ENCODE peak calls at places on chromosomes 13 and 19, in five cellular contexts. One of them, this sample, is unnamed.

GRCh38 chr19:14349426-14349825 is 31.8 kb upstream of the ADGRE5 start:
- DNase-seq in stimulated activated CD4-positive, alpha-beta T cell treated with anti-CD3 and anti-CD28 coated beads, TNF-alpha, amount 100 ng/mL, for 48 hours: no peak
- DNase-seq in stimulated activated naive CD8-positive, alpha-beta T cell treated with anti-CD3 and anti-CD28 coated beads, Interleukin-15, Interleukin-2, amounts not matched to agents 100 U/mL and 50 U/mL, for 24 hours: no peak
- DNase-seq in NCI-H2171 treated with DMSO at 0.1 percent for 48 hours: no peak
- DNase-seq in tibial nerve: no peak
- DNase-seq in this sample: no peak

GRCh38 chr19:9875796-9876195 is 40.7 kb downstream of the PIN1 start:
- DNase-seq in stimulated activated naive CD8-positive, alpha-beta T cell treated with anti-CD3 and anti-CD28 coated beads, Interleukin-15, Interleukin-2, amounts not matched to agents 100 U/mL and 50 U/mL, for 24 hours: no peak
- DNase-seq in NCI-H2171 treated with DMSO at 0.1 percent for 48 hours: no peak
- DNase-seq in stimulated activated CD4-positive, alpha-beta T cell treated with anti-CD3 and anti-CD28 coated beads, TNF-alpha, amount 100 ng/mL, for 48 hours: no peak
- DNase-seq in tibial nerve: no peak
- DNase-seq in this sample: no peak

GRCh38 chr19:35065574-35065973 is 24.1 kb downstream of the HPN start:
- DNase-seq in NCI-H2171 treated with DMSO at 0.1 percent for 48 hours: no peak
- DNase-seq in stimulated activated CD4-positive, alpha-beta T cell treated with anti-CD3 and anti-CD28 coated beads, TNF-alpha, amount 100 ng/mL, for 48 hours: no peak
- DNase-seq in stimulated activated naive CD8-positive, alpha-beta T cell treated with anti-CD3 and anti-CD28 coated beads, Interleukin-15, Interleukin-2, amounts not matched to agents 100 U/mL and 50 U/mL, for 24 hours: no peak
- DNase-seq in tibial nerve: no peak
- DNase-seq in this sample: no peak

GRCh38 chr13:50715402-50716146 is 127.9 kb downstream of the DLEU7 start:
- DNase-seq in NCI-H2171 treated with DMSO at 0.1 percent for 48 hours: no peak
- DNase-seq in stimulated activated CD4-positive, alpha-beta T cell treated with anti-CD3 and anti-CD28 coated beads, TNF-alpha, amount 100 ng/mL, for 48 hours: no peak
- DNase-seq in stimulated activated naive CD8-positive, alpha-beta T cell treated with anti-CD3 and anti-CD28 coated beads, Interleukin-15, Interleukin-2, amounts not matched to agents 100 U/mL and 50 U/mL, for 24 hours: no peak
- DNase-seq in tibial nerve: peak
- DNase-seq in this sample: no peak

GRCh38 chr19:38852231-38853044 is 2.7 kb upstream of the HNRNPL start:
- DNase-seq in stimulated activated CD4-positive, alpha-beta T cell treated with anti-CD3 and anti-CD28 coated beads, TNF-alpha, amount 100 ng/mL, for 48 hours: peak
- DNase-seq in NCI-H2171 treated with DMSO at 0.1 percent for 48 hours: no peak
- DNase-seq in stimulated activated naive CD8-positive, alpha-beta T cell treated with anti-CD3 and anti-CD28 coated beads, Interleukin-15, Interleukin-2, amounts not matched to agents 100 U/mL and 50 U/mL, for 24 hours: peak
- DNase-seq in tibial nerve: peak
- DNase-seq in this sample: no peak

GRCh38 chr19:53432088-53432661 is 391 bp downstream of the ZNF761 start:
- DNase-seq in tibial nerve: no peak
- DNase-seq in NCI-H2171 treated with DMSO at 0.1 percent for 48 hours: no peak
- DNase-seq in stimulated activated naive CD8-positive, alpha-beta T cell treated with anti-CD3 and anti-CD28 coated beads, Interleukin-15, Interleukin-2, amounts not matched to agents 100 U/mL and 50 U/mL, for 24 hours: peak
- DNase-seq in stimulated activated CD4-positive, alpha-beta T cell treated with anti-CD3 and anti-CD28 coated beads, TNF-alpha, amount 100 ng/mL, for 48 hours: peak
- DNase-seq in this sample: no peak

GRCh38 chr13:104416973-104417372 is 1350.8 kb upstream of the SLC10A2 start:
- DNase-seq in tibial nerve: no peak
- DNase-seq in stimulated activated CD4-positive, alpha-beta T cell treated with anti-CD3 and anti-CD28 coated beads, TNF-alpha, amount 100 ng/mL, for 48 hours: no peak
- DNase-seq in stimulated activated naive CD8-positive, alpha-beta T cell treated with anti-CD3 and anti-CD28 coated beads, Interleukin-15, Interleukin-2, amounts not matched to agents 100 U/mL and 50 U/mL, for 24 hours: no peak
- DNase-seq in NCI-H2171 treated with DMSO at 0.1 percent for 48 hours: no peak
- DNase-seq in this sample: no peak

GRCh38 chr13:35144496-35144895 is 202.4 kb downstream of the NBEA start:
- DNase-seq in tibial nerve: no peak
- DNase-seq in stimulated activated naive CD8-positive, alpha-beta T cell treated with anti-CD3 and anti-CD28 coated beads, Interleukin-15, Interleukin-2, amounts not matched to agents 100 U/mL and 50 U/mL, for 24 hours: no peak
- DNase-seq in stimulated activated CD4-positive, alpha-beta T cell treated with anti-CD3 and anti-CD28 coated beads, TNF-alpha, amount 100 ng/mL, for 48 hours: no peak
- DNase-seq in NCI-H2171 treated with DMSO at 0.1 percent for 48 hours: no peak
- DNase-seq in this sample: no peak

GRCh38 chr19:55171440-55171839 is 5.0 kb upstream of the DNAAF3 start:
- DNase-seq in stimulated activated naive CD8-positive, alpha-beta T cell treated with anti-CD3 and anti-CD28 coated beads, Interleukin-15, Interleukin-2, amounts not matched to agents 100 U/mL and 50 U/mL, for 24 hours: no peak
- DNase-seq in tibial nerve: no peak
- DNase-seq in stimulated activated CD4-positive, alpha-beta T cell treated with anti-CD3 and anti-CD28 coated beads, TNF-alpha, amount 100 ng/mL, for 48 hours: no peak
- DNase-seq in NCI-H2171 treated with DMSO at 0.1 percent for 48 hours: no peak
- DNase-seq in this sample: no peak

GRCh38 chr19:17125052-17125727 is 49.6 kb downstream of the MYO9B start:
- DNase-seq in stimulated activated CD4-positive, alpha-beta T cell treated with anti-CD3 and anti-CD28 coated beads, TNF-alpha, amount 100 ng/mL, for 48 hours: peak
- DNase-seq in tibial nerve: no peak
- DNase-seq in NCI-H2171 treated with DMSO at 0.1 percent for 48 hours: peak
- DNase-seq in stimulated activated naive CD8-positive, alpha-beta T cell treated with anti-CD3 and anti-CD28 coated beads, Interleukin-15, Interleukin-2, amounts not matched to agents 100 U/mL and 50 U/mL, for 24 hours: no peak
- DNase-seq in this sample: peak

GRCh38 chr13:106523566-106523965 is 11.9 kb downstream of the EFNB2 start:
- DNase-seq in tibial nerve: no peak
- DNase-seq in stimulated activated CD4-positive, alpha-beta T cell treated with anti-CD3 and anti-CD28 coated beads, TNF-alpha, amount 100 ng/mL, for 48 hours: no peak
- DNase-seq in NCI-H2171 treated with DMSO at 0.1 percent for 48 hours: peak
- DNase-seq in stimulated activated naive CD8-positive, alpha-beta T cell treated with anti-CD3 and anti-CD28 coated beads, Interleukin-15, Interleukin-2, amounts not matched to agents 100 U/mL and 50 U/mL, for 24 hours: no peak
- DNase-seq in this sample: no peak

GRCh38 chr13:71875823-71876222 is 8.8 kb upstream of the DACH1 start:
- DNase-seq in stimulated activated naive CD8-positive, alpha-beta T cell treated with anti-CD3 and anti-CD28 coated beads, Interleukin-15, Interleukin-2, amounts not matched to agents 100 U/mL and 50 U/mL, for 24 hours: no peak
- DNase-seq in stimulated activated CD4-positive, alpha-beta T cell treated with anti-CD3 and anti-CD28 coated beads, TNF-alpha, amount 100 ng/mL, for 48 hours: no peak
- DNase-seq in tibial nerve: no peak
- DNase-seq in NCI-H2171 treated with DMSO at 0.1 percent for 48 hours: no peak
- DNase-seq in this sample: no peak

GRCh38 chr13:86002921-86003488 is 203.8 kb upstream of the SLITRK6 start:
- DNase-seq in stimulated activated naive CD8-positive, alpha-beta T cell treated with anti-CD3 and anti-CD28 coated beads, Interleukin-15, Interleukin-2, amounts not matched to agents 100 U/mL and 50 U/mL, for 24 hours: no peak
- DNase-seq in NCI-H2171 treated with DMSO at 0.1 percent for 48 hours: no peak
- DNase-seq in tibial nerve: no peak
- DNase-seq in stimulated activated CD4-positive, alpha-beta T cell treated with anti-CD3 and anti-CD28 coated beads, TNF-alpha, amount 100 ng/mL, for 48 hours: no peak
- DNase-seq in this sample: peak

GRCh38 chr19:34232566-34233481 is 21.5 kb upstream of the GARRE1 start:
- DNase-seq in tibial nerve: peak
- DNase-seq in stimulated activated CD4-positive, alpha-beta T cell treated with anti-CD3 and anti-CD28 coated beads, TNF-alpha, amount 100 ng/mL, for 48 hours: no peak
- DNase-seq in NCI-H2171 treated with DMSO at 0.1 percent for 48 hours: no peak
- DNase-seq in stimulated activated naive CD8-positive, alpha-beta T cell treated with anti-CD3 and anti-CD28 coated beads, Interleukin-15, Interleukin-2, amounts not matched to agents 100 U/mL and 50 U/mL, for 24 hours: peak
- DNase-seq in this sample: no peak

GRCh38 chr13:20116213-20116612 is 44.6 kb downstream of the GJA3 start:
- DNase-seq in stimulated activated naive CD8-positive, alpha-beta T cell treated with anti-CD3 and anti-CD28 coated beads, Interleukin-15, Interleukin-2, amounts not matched to agents 100 U/mL and 50 U/mL, for 24 hours: no peak
- DNase-seq in stimulated activated CD4-positive, alpha-beta T cell treated with anti-CD3 and anti-CD28 coated beads, TNF-alpha, amount 100 ng/mL, for 48 hours: no peak
- DNase-seq in tibial nerve: no peak
- DNase-seq in NCI-H2171 treated with DMSO at 0.1 percent for 48 hours: no peak
- DNase-seq in this sample: no peak

GRCh38 chr13:80716610-80717081 is 375.7 kb upstream of the SPRY2 start:
- DNase-seq in tibial nerve: no peak
- DNase-seq in stimulated activated naive CD8-positive, alpha-beta T cell treated with anti-CD3 and anti-CD28 coated beads, Interleukin-15, Interleukin-2, amounts not matched to agents 100 U/mL and 50 U/mL, for 24 hours: no peak
- DNase-seq in NCI-H2171 treated with DMSO at 0.1 percent for 48 hours: no peak
- DNase-seq in stimulated activated CD4-positive, alpha-beta T cell treated with anti-CD3 and anti-CD28 coated beads, TNF-alpha, amount 100 ng/mL, for 48 hours: no peak
- DNase-seq in this sample: no peak

GRCh38 chr19:55118401-55118991 is 1.1 kb upstream of the PPP1R12C start:
- DNase-seq in NCI-H2171 treated with DMSO at 0.1 percent for 48 hours: peak
- DNase-seq in stimulated activated CD4-positive, alpha-beta T cell treated with anti-CD3 and anti-CD28 coated beads, TNF-alpha, amount 100 ng/mL, for 48 hours: no peak
- DNase-seq in stimulated activated naive CD8-positive, alpha-beta T cell treated with anti-CD3 and anti-CD28 coated beads, Interleukin-15, Interleukin-2, amounts not matched to agents 100 U/mL and 50 U/mL, for 24 hours: peak
- DNase-seq in tibial nerve: peak
- DNase-seq in this sample: no peak